ENCODE peak calls at places on chromosomes 2 and 18, in four cellular contexts. J, A, K and Q are unnamed samples.
A peak's percentile ranks its signal among the peaks of the same experiment; 100 is the strongest.

GRCh38 chr2:145744541-145745386 is 1224.8 kb upstream of the ZEB2 start:
- DNase-seq in J (no peak), A (no peak), K (peak; percentile 87), Q (no peak)

GRCh38 chr2:8575011-8575750 is 106.7 kb upstream of the ID2 start:
- DNase-seq in J (no peak), A (peak; percentile 42), K (no peak), Q (peak; percentile 37)

GRCh38 chr2:215843579-215843978 is 169.8 kb downstream of the MREG start:
- DNase-seq in J (no peak), A (no peak), K (peak; percentile 81), Q (no peak)

GRCh38 chr2:172088245-172089004 is 3.1 kb downstream of the DLX1 start:
- DNase-seq in J (no peak), A (peak; percentile 17), K (no peak), Q (no peak)

GRCh38 chr2:173357351-173357750 is 2.7 kb downstream of the CDCA7 start:
- DNase-seq in J (no peak), A (no peak), K (peak; percentile 25), Q (no peak)

GRCh38 chr2:203715744-203716143 is 9.3 kb downstream of the CD28 start:
- DNase-seq in J (no peak), A (no peak), K (no peak), Q (no peak)

GRCh38 chr2:236604971-236605734 is 35.5 kb downstream of the ACKR3 start:
- DNase-seq in J (no peak), A (no peak), K (no peak), Q (no peak)

GRCh38 chr18:63992751-63993150 is 22.9 kb downstream of the SERPINB8 start:
- DNase-seq in J (no peak), A (no peak), K (no peak), Q (no peak)

GRCh38 chr2:142989276-142990204 is 112.1 kb downstream of the KYNU start:
- DNase-seq in J (no peak), A (no peak), K (peak; percentile 86), Q (no peak)

GRCh38 chr2:207428573-207428972 is 101.2 kb upstream of the CREB1 start:
- DNase-seq in J (no peak), A (no peak), K (no peak), Q (no peak)

GRCh38 chr2:207472343-207473202 is 57.2 kb upstream of the CREB1 start:
- DNase-seq in J (no peak), A (no peak), K (no peak), Q (no peak)

GRCh38 chr2:201254331-201254730 is 6.0 kb upstream of the CASP8 start:
- DNase-seq in J (no peak), A (no peak), K (peak; percentile 68), Q (no peak)

GRCh38 chr18:65352183-65352582 is 398.6 kb upstream of the CDH7 start:
- DNase-seq in J (no peak), A (no peak), K (peak; percentile 2), Q (no peak)

GRCh38 chr2:230976671-230977171 is 19.2 kb upstream of the SPATA3 start:
- DNase-seq in J (no peak), A (no peak), K (no peak), Q (no peak)

GRCh38 chr2:229170907-229171306 is 100.2 kb downstream of the PID1 start:
- DNase-seq in J (no peak), A (no peak), K (peak; percentile 40), Q (no peak)

GRCh38 chr2:158998486-158999248 is 30.2 kb downstream of the TANC1 start:
- DNase-seq in J (no peak), A (no peak), K (peak; percentile 87), Q (no peak)

GRCh38 chr2:63344575-63345284 is 243.5 kb downstream of the WDPCP start:
- DNase-seq in J (no peak), A (no peak), K (no peak), Q (no peak)

GRCh38 chr2:113754989-113755689 is 1.3 kb downstream of the SLC35F5 start:
- DNase-seq in J (no peak), A (no peak), K (peak; percentile 19), Q (no peak)

GRCh38 chr2:152715854-152716428 is 1.3 kb downstream of the PRPF40A start:
- DNase-seq in J (no peak), A (no peak), K (peak; percentile 19), Q (peak; percentile 56)

GRCh38 chr18:62152844-62153243 is 34.0 kb downstream of the PIGN start:
- DNase-seq in J (no peak), A (no peak), K (no peak), Q (no peak)

GRCh38 chr18:63823516-63824219 is 48.5 kb downstream of the SERPINB7 start:
- DNase-seq in J (peak; percentile 32), A (no peak), K (peak; percentile 6), Q (peak; percentile 4)

GRCh38 chr18:57230861-57231260 is 84.0 kb downstream of the BOD1L2 start:
- DNase-seq in J (no peak), A (no peak), K (no peak), Q (no peak)

GRCh38 chr2:168118733-168119518 is 128.5 kb downstream of the STK39 start:
- DNase-seq in J (no peak), A (no peak), K (peak; percentile 88), Q (peak; percentile 33)

GRCh38 chr18:9516437-9517064 is 41.2 kb downstream of the RALBP1 start:
- DNase-seq in J (no peak), A (no peak), K (peak; percentile 72), Q (no peak)

GRCh38 chr2:38026846-38027245 is 49.1 kb downstream of the CYP1B1 start:
- DNase-seq in J (no peak), A (no peak), K (no peak), Q (no peak)

GRCh38 chr18:73201940-73202339 is 334.2 kb upstream of the NETO1 start:
- DNase-seq in J (no peak), A (no peak), K (no peak), Q (peak; percentile 5)

GRCh38 chr18:79857082-79857661 is 59.4 kb downstream of the KCNG2 start:
- DNase-seq in J (no peak), A (no peak), K (peak; percentile 60), Q (no peak)

GRCh38 chr2:207042155-207042554 is 102.8 kb downstream of the CPO start:
- DNase-seq in J (no peak), A (no peak), K (peak; percentile 44), Q (no peak)

GRCh38 chr18:12774982-12775381 is 72.1 kb downstream of the PSMG2 start:
- DNase-seq in J (no peak), A (no peak), K (no peak), Q (no peak)

GRCh38 chr2:3535794-3536681 is 16.7 kb upstream of the ADI1 start:
- DNase-seq in J (peak; percentile 65), A (peak; percentile 80), K (peak; percentile 94), Q (no peak)

GRCh38 chr2:168661404-168661869 is 141.0 kb upstream of the NOSTRIN start:
- DNase-seq in J (no peak), A (no peak), K (peak; percentile 13), Q (peak; percentile 36)

GRCh38 chr2:154537845-154538244 is 160.7 kb upstream of the KCNJ3 start:
- DNase-seq in J (no peak), A (no peak), K (no peak), Q (no peak)

GRCh38 chr2:200843993-200844948 is 20.2 kb downstream of the CLK1 start:
- DNase-seq in J (no peak), A (no peak), K (no peak), Q (no peak)

GRCh38 chr18:37421349-37422080 is 144.1 kb downstream of the CELF4 start:
- DNase-seq in J (no peak), A (no peak), K (no peak), Q (no peak)

GRCh38 chr2:15638720-15639119 is 47.1 kb downstream of the DDX1 start:
- DNase-seq in J (no peak), A (no peak), K (peak; percentile 14), Q (no peak)

GRCh38 chr18:29174891-29175290 is 998.0 kb upstream of the CDH2 start:
- DNase-seq in J (no peak), A (no peak), K (no peak), Q (no peak)

GRCh38 chr2:239153806-239154591 is 246.8 kb downstream of the HDAC4 start:
- DNase-seq in J (peak; percentile 5), A (peak; percentile 8), K (no peak), Q (no peak)

GRCh38 chr2:240502430-240503121 is 55.2 kb downstream of the ANKMY1 start:
- DNase-seq in J (no peak), A (no peak), K (no peak), Q (no peak)

GRCh38 chr18:47262397-47263196 is 11.1 kb upstream of the SKOR2 start:
- DNase-seq in J (no peak), A (no peak), K (no peak), Q (no peak)
- H3K27me3 ChIP-seq in J (peaks cover 100% of the 10 kb centered on the region), A (no peaks in the 10 kb centered on the region), K (peaks cover 22% of the 10 kb centered on the region), Q (peaks cover 61% of the 10 kb centered on the region)

GRCh38 chr2:86790134-86790827 is 432 bp downstream of the CD8A start:
- DNase-seq in J (no peak), A (no peak), K (no peak), Q (no peak)

GRCh38 chr2:86788172-86788571 is 2.5 kb downstream of the CD8A start:
- DNase-seq in J (peak; percentile 63), A (no peak), K (no peak), Q (no peak)

GRCh38 chr2:86787701-86788100 is 3.0 kb downstream of the CD8A start:
- DNase-seq in J (no peak), A (no peak), K (no peak), Q (no peak)

GRCh38 chr2:86789687-86790133 is 1.0 kb downstream of the CD8A start:
- DNase-seq in J (no peak), A (no peak), K (no peak), Q (no peak)

GRCh38 chr2:86788881-86789686 is 1.6 kb downstream of the CD8A start:
- DNase-seq in J (no peak), A (no peak), K (no peak), Q (no peak)
- H3K27me3 ChIP-seq in J (peaks cover 54% of the 10 kb centered on the region), A (peaks cover 4% of the 10 kb centered on the region), K (peaks cover 47% of the 10 kb centered on the region), Q (peaks cover 34% of the 10 kb centered on the region)

GRCh38 chr2:241551599-241551997 is 6.9 kb upstream of the BOK start:
- DNase-seq in J (no peak), A (no peak), K (no peak), Q (no peak)
- H3K27me3 ChIP-seq in J (peaks cover 36% of the 10 kb centered on the region), A (no peaks in the 10 kb centered on the region), K (no peaks in the 10 kb centered on the region), Q (no peaks in the 10 kb centered on the region)

GRCh38 chr2:232459419-232460035 is 3.6 kb downstream of the ALPI start:
- DNase-seq in J (no peak), A (no peak), K (no peak), Q (no peak)

GRCh38 chr2:232457121-232458011 is 1.4 kb downstream of the ALPI start:
- DNase-seq in J (no peak), A (no peak), K (no peak), Q (no peak)

GRCh38 chr2:232458051-232458660 is 2.2 kb downstream of the ALPI start:
- DNase-seq in J (no peak), A (no peak), K (no peak), Q (no peak)

GRCh38 chr2:232458661-232459418 is 2.9 kb downstream of the ALPI start:
- DNase-seq in J (no peak), A (no peak), K (no peak), Q (no peak)

DNA sequence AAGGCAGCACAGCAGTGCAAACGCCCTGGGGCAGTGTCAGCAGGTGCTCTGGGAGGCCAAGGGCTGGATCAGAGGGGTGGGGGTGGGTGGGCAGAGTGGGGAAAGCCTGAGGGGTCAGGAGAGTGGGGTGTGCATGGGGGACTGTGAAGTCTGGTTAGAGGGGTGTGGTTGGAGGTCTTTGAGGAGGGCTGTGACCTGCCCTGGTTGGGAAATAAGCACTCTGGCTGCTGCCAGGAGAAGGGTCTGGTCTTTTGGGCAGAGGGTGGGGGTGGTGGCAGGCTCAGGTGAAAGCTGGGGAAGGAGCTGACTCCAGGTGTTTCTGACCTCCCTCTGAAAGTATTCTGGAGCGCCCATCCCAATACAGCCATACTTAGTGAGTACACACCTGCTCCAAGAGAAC is 4.2 kb downstream of the ALPI start:
- DNase-seq in J (no peak), A (no peak), K (no peak), Q (no peak)
- H3K27me3 ChIP-seq in J (peaks cover 94% of the 10 kb centered on the region), A (no peaks in the 10 kb centered on the region), K (peaks cover 3% of the 10 kb centered on the region), Q (peaks cover 20% of the 10 kb centered on the region)

GRCh38 chr2:219482674-219483405 is 15.9 kb upstream of the GMPPA start:
- DNase-seq in J (no peak), A (no peak), K (no peak), Q (no peak)
- H3K27me3 ChIP-seq in J (peaks cover 60% of the 10 kb centered on the region), A (no peaks in the 10 kb centered on the region), K (peaks cover 29% of the 10 kb centered on the region), Q (no peaks in the 10 kb centered on the region)